ENCODE peak calls at places on chromosomes 4 and X, in nine cellular contexts. P, L, F, T, U, W, Z, V and M are unnamed samples.

GRCh38 chr4:125517831-125518230 is 203.1 kb downstream of the FAT4 start:
- DNase-seq in U (no peak), T (no peak), W (no peak), L (no peak), Z (no peak), P (no peak), V (no peak), F (no peak), M (no peak)

GRCh38 chr4:785332-786073 is 40.4 kb downstream of the CPLX1 start:
- DNase-seq in W (no peak), P (no peak), T (no peak), Z (no peak), F (peak; percentile 16), L (no peak), V (no peak), U (peak; percentile 31), M (no peak)

GRCh38 chrX:11049976-11050375 is 61.2 kb upstream of the HCCS start:
- DNase-seq in F (no peak), P (no peak), U (no peak), V (no peak), L (no peak), T (no peak), W (no peak), Z (no peak), M (no peak)

GRCh38 chr4:3128058-3128457 is 53.6 kb downstream of the HTT start:
- DNase-seq in F (no peak), V (no peak), T (no peak), L (no peak), W (no peak), Z (no peak), U (no peak), P (no peak), M (no peak)

GRCh38 chr4:118076958-118077766 is 42.9 kb downstream of the NDST3 start:
- DNase-seq in Z (peak; percentile 44), F (peak; percentile 50), W (peak; percentile 79), U (peak; percentile 57), V (no peak), P (peak; percentile 31), L (peak; percentile 2), T (peak; percentile 30), M (no peak)

GRCh38 chr4:88779431-88779830 is 81.8 kb upstream of the NAP1L5 start:
- DNase-seq in F (peak; percentile 78), T (no peak), V (no peak), Z (no peak), U (no peak), L (peak; percentile 86), P (no peak), W (no peak), M (peak; percentile 79)

GRCh38 chrX:110420771-110421498 is 62.3 kb downstream of the RTL9 start:
- DNase-seq in P (no peak), V (no peak), T (no peak), F (no peak), W (peak; percentile 60), L (no peak), Z (no peak), U (peak; percentile 34), M (no peak)

GRCh38 chr4:188041721-188042120 is 46.1 kb downstream of the ZFP42 start:
- DNase-seq in F (no peak), U (no peak), L (no peak), Z (no peak), P (no peak), W (no peak), V (no peak), T (no peak), M (no peak)

GRCh38 chr4:185380320-185380719 is 15.4 kb downstream of the LRP2BP start:
- DNase-seq in U (no peak), L (no peak), Z (no peak), W (no peak), F (no peak), V (no peak), P (peak; percentile 87), T (no peak), M (no peak)

GRCh38 chrX:73562986-73563739 is at the start of gene CHIC1:
- DNase-seq in U (peak; percentile 74), P (no peak), V (peak; percentile 32), T (peak; percentile 69), W (peak; percentile 91), Z (peak; percentile 75), F (peak; percentile 70), L (peak; percentile 60), M (peak; percentile 20)

DNA sequence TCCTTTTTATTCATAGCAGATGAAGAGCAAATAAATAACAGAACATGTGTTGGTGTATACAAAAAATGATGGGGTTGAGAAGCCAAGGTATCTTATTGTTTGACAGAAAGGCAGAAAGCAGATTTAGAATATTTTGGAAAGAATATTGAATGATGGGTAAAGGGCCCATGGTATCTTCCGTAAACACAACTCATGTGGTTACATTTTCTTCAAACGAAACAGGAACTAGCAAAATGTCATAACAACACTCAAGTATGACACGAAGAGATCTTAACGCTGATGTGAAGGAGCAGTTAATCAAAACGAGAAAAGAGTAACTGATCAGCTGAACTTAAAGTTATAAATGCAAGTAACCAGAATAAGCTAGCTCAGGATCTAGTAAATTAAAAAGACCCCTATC is 195.7 kb upstream of the GK2 start:
- DNase-seq in P (no peak), L (no peak), U (no peak), W (no peak), T (no peak), Z (no peak), V (no peak), F (no peak), M (no peak)
- H3K9ac ChIP-seq in P (no peak overlapping the region), L (no peak overlapping the region), U (no peak overlapping the region), W (no peak overlapping the region), T (no peak overlapping the region), Z (no peak overlapping the region), V (no peak overlapping the region), F (no peak overlapping the region), M (no peak overlapping the region)

DNA sequence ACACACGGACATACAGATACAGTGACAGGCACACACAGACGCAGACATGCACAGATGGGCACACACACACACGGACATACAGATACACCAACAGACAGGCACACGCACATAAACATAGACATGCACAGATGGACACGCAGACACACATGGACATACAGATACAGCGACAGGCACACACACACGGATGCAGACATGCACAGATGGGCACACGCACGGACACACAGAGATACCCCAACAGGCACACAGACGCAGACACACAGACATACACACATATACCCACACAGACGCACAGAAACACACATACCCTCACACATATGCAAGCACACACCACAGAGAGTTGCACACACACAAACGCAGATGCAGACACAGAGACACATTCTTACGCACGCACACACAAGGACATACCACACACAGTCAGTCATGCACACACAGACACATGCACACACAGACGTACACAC is 24.4 kb upstream of the SLC25A6 start:
- DNase-seq in U (no peak), Z (no peak), P (no peak), F (no peak), L (no peak), T (no peak), W (no peak), V (no peak), M (no peak)
- H3K9ac ChIP-seq in U (no peak overlapping the region), Z (no peak overlapping the region), P (no peak overlapping the region), F (no peak overlapping the region), L (no peak overlapping the region), T (no peak overlapping the region), W (no peak overlapping the region), V (no peak overlapping the region), M (no peak overlapping the region)

GRCh38 chr4:13601848-13602247 is 25.7 kb downstream of the BOD1L1 start:
- DNase-seq in Z (no peak), T (no peak), P (no peak), F (no peak), W (no peak), U (no peak), L (no peak), V (no peak), M (no peak)

GRCh38 chr4:13597141-13597540 is 30.4 kb downstream of the BOD1L1 start:
- DNase-seq in T (no peak), V (no peak), U (no peak), P (peak; percentile 88), L (no peak), F (no peak), W (no peak), Z (no peak), M (no peak)

GRCh38 chr4:13599159-13599558 is 28.4 kb downstream of the BOD1L1 start:
- DNase-seq in W (no peak), F (no peak), P (no peak), V (no peak), Z (no peak), L (no peak), T (no peak), U (peak; percentile 9), M (no peak)

GRCh38 chr4:13601060-13601459 is 26.5 kb downstream of the BOD1L1 start:
- DNase-seq in T (no peak), W (peak; percentile 50), F (no peak), P (no peak), V (peak; percentile 32), U (no peak), L (no peak), Z (no peak), M (no peak)

DNA sequence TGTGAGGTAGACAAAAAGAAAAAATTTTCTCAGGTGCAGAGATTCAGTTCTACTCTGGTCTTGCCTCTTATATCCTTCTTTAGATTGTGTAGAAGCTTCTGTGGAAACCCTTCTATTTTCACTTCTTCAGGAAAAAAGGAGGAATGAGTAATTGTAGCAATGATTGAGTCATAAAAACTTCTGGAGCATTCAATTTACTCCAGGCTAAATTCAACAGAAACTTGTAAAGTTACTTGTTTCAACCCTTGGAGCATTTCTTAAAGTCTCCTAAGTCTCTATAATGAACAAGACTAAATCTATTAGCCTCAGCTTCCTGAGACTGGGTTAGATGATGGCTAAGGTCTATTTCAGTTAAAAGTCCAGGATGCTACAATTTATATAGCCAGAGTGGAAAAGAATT is 29.9 kb downstream of the BOD1L1 start:
- DNase-seq in Z (no peak), T (no peak), L (no peak), U (peak; percentile 62), W (no peak), P (no peak), F (peak; percentile 39), V (no peak), M (no peak)
- H3K9ac ChIP-seq in Z (no peak overlapping the region), T (peak overlapping the region; percentile 8), L (no peak overlapping the region), U (no peak overlapping the region), W (no peak overlapping the region), P (no peak overlapping the region), F (no peak overlapping the region), V (no peak overlapping the region), M (no peak overlapping the region)

GRCh38 chr4:7980036-7980435 is 40.4 kb upstream of the AFAP1 start:
- DNase-seq in T (no peak), U (peak; percentile 44), L (peak; percentile 40), Z (no peak), F (no peak), V (no peak), P (no peak), W (no peak), M (no peak)

GRCh38 chr4:7976634-7977033 is 37.0 kb upstream of the AFAP1 start:
- DNase-seq in L (no peak), U (no peak), P (no peak), T (no peak), F (no peak), V (no peak), Z (no peak), W (no peak), M (no peak)

GRCh38 chr4:7979652-7979968 is 39.9 kb upstream of the AFAP1 start:
- DNase-seq in U (no peak), T (no peak), Z (no peak), W (no peak), V (no peak), L (no peak), P (no peak), F (no peak), M (no peak)

GRCh38 chr4:7978489-7978888 is 38.8 kb upstream of the AFAP1 start:
- DNase-seq in Z (no peak), T (no peak), W (no peak), P (no peak), F (no peak), U (no peak), V (no peak), L (peak; percentile 50), M (no peak)

GRCh38 chr4:7978907-7979651 is 39.4 kb upstream of the AFAP1 start:
- DNase-seq in F (no peak), V (no peak), U (no peak), P (no peak), T (no peak), Z (no peak), L (no peak), W (no peak), M (no peak)
- H3K9ac ChIP-seq in F (no peak overlapping the region), V (no peak overlapping the region), U (no peak overlapping the region), P (no peak overlapping the region), T (no peak overlapping the region), Z (no peak overlapping the region), L (no peak overlapping the region), W (no peak overlapping the region), M (no peak overlapping the region)